ENCODE peak calls at places on chromosomes 7 and 10, in five cellular contexts. One of them, this sample, is unnamed.

GRCh38 chr7:92259610-92260247 is 14.0 kb downstream of the ANKIB1 start:
- DNase-seq in IMR-90: no peak
- DNase-seq in GM10248: peak; percentile 13
- DNase-seq in MM.1S: no peak
- DNase-seq in Peyer's patch: no peak
- DNase-seq in this sample: no peak

GRCh38 chr7:585873-586272 is 66.2 kb upstream of the PDGFA start:
- DNase-seq in IMR-90: no peak
- DNase-seq in GM10248: no peak
- DNase-seq in MM.1S: no peak
- DNase-seq in Peyer's patch: no peak
- DNase-seq in this sample: no peak

GRCh38 chr10:103491729-103492364 is 1.7 kb upstream of the NEURL1 start:
- DNase-seq in IMR-90: peak; percentile 98
- DNase-seq in GM10248: no peak
- DNase-seq in MM.1S: no peak
- DNase-seq in Peyer's patch: no peak
- DNase-seq in this sample: no peak

GRCh38 chr7:3482147-3482921 is 181.3 kb downstream of the SDK1 start:
- DNase-seq in IMR-90: peak; percentile 35
- DNase-seq in GM10248: no peak
- DNase-seq in MM.1S: no peak
- DNase-seq in Peyer's patch: no peak
- DNase-seq in this sample: no peak

GRCh38 chr7:149397470-149397869 is 63.4 kb downstream of the ZNF777 start:
- DNase-seq in IMR-90: no peak
- DNase-seq in GM10248: no peak
- DNase-seq in MM.1S: no peak
- DNase-seq in Peyer's patch: no peak
- DNase-seq in this sample: no peak

GRCh38 chr10:13660545-13660920 is 73.8 kb downstream of the PRPF18 start:
- DNase-seq in IMR-90: peak; percentile 41
- DNase-seq in GM10248: no peak
- DNase-seq in MM.1S: no peak
- DNase-seq in Peyer's patch: no peak
- DNase-seq in this sample: no peak

GRCh38 chr7:1109581-1110310 is 21.8 kb downstream of the GPER1 start:
- DNase-seq in IMR-90: no peak
- DNase-seq in GM10248: no peak
- DNase-seq in MM.1S: no peak
- DNase-seq in Peyer's patch: no peak
- DNase-seq in this sample: no peak

GRCh38 chr7:136452948-136453347 is 415.5 kb upstream of the CHRM2 start:
- DNase-seq in IMR-90: no peak
- DNase-seq in GM10248: no peak
- DNase-seq in MM.1S: no peak
- DNase-seq in Peyer's patch: no peak
- DNase-seq in this sample: no peak

GRCh38 chr10:86257683-86258082 is 108.9 kb downstream of the GRID1 start:
- DNase-seq in IMR-90: no peak
- DNase-seq in GM10248: no peak
- DNase-seq in MM.1S: no peak
- DNase-seq in Peyer's patch: no peak
- DNase-seq in this sample: no peak

GRCh38 chr10:87656431-87657072 is 3.1 kb upstream of the PAPSS2 start:
- DNase-seq in IMR-90: peak; percentile 52
- DNase-seq in GM10248: peak; percentile 63
- DNase-seq in MM.1S: peak; percentile 41
- DNase-seq in Peyer's patch: no peak
- DNase-seq in this sample: no peak

GRCh38 chr10:58967551-58968418 is 208.7 kb upstream of the PHYHIPL start:
- DNase-seq in IMR-90: no peak
- DNase-seq in GM10248: peak; percentile 18
- DNase-seq in MM.1S: no peak
- DNase-seq in Peyer's patch: peak; percentile 76
- DNase-seq in this sample: no peak

GRCh38 chr7:4665661-4666060 is 16.4 kb upstream of the FOXK1 start:
- DNase-seq in IMR-90: peak; percentile 99
- DNase-seq in GM10248: no peak
- DNase-seq in MM.1S: no peak
- DNase-seq in Peyer's patch: no peak
- DNase-seq in this sample: no peak

GRCh38 chr10:71849461-71849908 is 1.6 kb downstream of the PSAP start:
- DNase-seq in IMR-90: no peak
- DNase-seq in GM10248: no peak
- DNase-seq in MM.1S: no peak
- DNase-seq in Peyer's patch: no peak
- DNase-seq in this sample: no peak

GRCh38 chr7:159144756-159145543 is at the start of gene VIPR2:
- DNase-seq in IMR-90: no peak
- DNase-seq in GM10248: no peak
- DNase-seq in MM.1S: no peak
- DNase-seq in Peyer's patch: no peak
- DNase-seq in this sample: no peak

GRCh38 chr7:133846203-133846945 is 280.8 kb upstream of the LRGUK start:
- DNase-seq in IMR-90: no peak
- DNase-seq in GM10248: no peak
- DNase-seq in MM.1S: no peak
- DNase-seq in Peyer's patch: no peak
- DNase-seq in this sample: no peak

GRCh38 chr10:3781458-3782098 is 3.4 kb downstream of the KLF6 start:
- DNase-seq in IMR-90: peak; percentile 55
- DNase-seq in GM10248: no peak
- DNase-seq in MM.1S: no peak
- DNase-seq in Peyer's patch: no peak
- DNase-seq in this sample: peak; percentile 53

GRCh38 chr7:16061630-16062029 is 359.7 kb downstream of the CRPPA start:
- DNase-seq in IMR-90: no peak
- DNase-seq in GM10248: no peak
- DNase-seq in MM.1S: no peak
- DNase-seq in Peyer's patch: no peak
- DNase-seq in this sample: no peak

GRCh38 chr7:33449847-33450246 is 320.5 kb downstream of the BBS9 start:
- DNase-seq in IMR-90: no peak
- DNase-seq in GM10248: no peak
- DNase-seq in MM.1S: no peak
- DNase-seq in Peyer's patch: no peak
- DNase-seq in this sample: no peak

GRCh38 chr10:119313645-119314044 is 106.3 kb downstream of the GRK5 start:
- DNase-seq in IMR-90: no peak
- DNase-seq in GM10248: peak; percentile 85
- DNase-seq in MM.1S: peak; percentile 86
- DNase-seq in Peyer's patch: no peak
- DNase-seq in this sample: no peak

GRCh38 chr10:89163265-89163995 is 43.7 kb downstream of the CH25H start:
- DNase-seq in IMR-90: no peak
- DNase-seq in GM10248: peak; percentile 67
- DNase-seq in MM.1S: peak; percentile 96
- DNase-seq in Peyer's patch: no peak
- DNase-seq in this sample: peak; percentile 46

GRCh38 chr10:128463991-128464755 is 337.9 kb upstream of the MKI67 start:
- DNase-seq in IMR-90: peak; percentile 63
- DNase-seq in GM10248: no peak
- DNase-seq in MM.1S: no peak
- DNase-seq in Peyer's patch: no peak
- DNase-seq in this sample: peak; percentile 83

GRCh38 chr7:74495112-74495880 is 41.6 kb downstream of the GTF2IRD1 start:
- DNase-seq in IMR-90: no peak
- DNase-seq in GM10248: no peak
- DNase-seq in MM.1S: no peak
- DNase-seq in Peyer's patch: no peak
- DNase-seq in this sample: no peak

GRCh38 chr7:34128762-34129161 is 223.4 kb downstream of the BMPER start:
- DNase-seq in IMR-90: peak; percentile 61
- DNase-seq in GM10248: no peak
- DNase-seq in MM.1S: no peak
- DNase-seq in Peyer's patch: no peak
- DNase-seq in this sample: no peak

GRCh38 chr7:142556745-142557144 is 192.5 kb upstream of the PRSS1 start:
- DNase-seq in IMR-90: peak; percentile 99
- DNase-seq in GM10248: no peak
- DNase-seq in MM.1S: peak; percentile 85
- DNase-seq in Peyer's patch: no peak
- DNase-seq in this sample: peak; percentile 88

GRCh38 chr10:27446091-27446918 is 57.8 kb upstream of the RAB18 start:
- DNase-seq in IMR-90: peak; percentile 47
- DNase-seq in GM10248: peak; percentile 14
- DNase-seq in MM.1S: peak; percentile 35
- DNase-seq in Peyer's patch: no peak
- DNase-seq in this sample: no peak

GRCh38 chr7:25578991-25579687 is 350.9 kb upstream of the NPVF start:
- DNase-seq in IMR-90: no peak
- DNase-seq in GM10248: no peak
- DNase-seq in MM.1S: peak; percentile 75
- DNase-seq in Peyer's patch: no peak
- DNase-seq in this sample: no peak

GRCh38 chr10:123997486-123998196 is 95.8 kb downstream of the CHST15 start:
- DNase-seq in IMR-90: peak; percentile 87
- DNase-seq in GM10248: peak; percentile 20
- DNase-seq in MM.1S: peak; percentile 90
- DNase-seq in Peyer's patch: no peak
- DNase-seq in this sample: peak; percentile 94

GRCh38 chr10:3729397-3729796 is 55.6 kb downstream of the KLF6 start:
- DNase-seq in IMR-90: peak; percentile 20
- DNase-seq in GM10248: no peak
- DNase-seq in MM.1S: no peak
- DNase-seq in Peyer's patch: no peak
- DNase-seq in this sample: no peak

GRCh38 chr7:65820287-65820950 is 52.5 kb upstream of the VKORC1L1 start:
- DNase-seq in IMR-90: no peak
- DNase-seq in GM10248: no peak
- DNase-seq in MM.1S: no peak
- DNase-seq in Peyer's patch: no peak
- DNase-seq in this sample: no peak
- TF ChIP-seq CTCF in IMR-90: no peak
- TF ChIP-seq CTCF in GM10248: no peak
- TF ChIP-seq CTCF in MM.1S: no peak
- TF ChIP-seq CTCF in Peyer's patch: no peak
- TF ChIP-seq CTCF in this sample: no peak

GRCh38 chr10:97000487-97001182 is 168.5 kb downstream of the LCOR start:
- DNase-seq in IMR-90: no peak
- DNase-seq in GM10248: no peak
- DNase-seq in MM.1S: no peak
- DNase-seq in Peyer's patch: no peak
- DNase-seq in this sample: no peak
- TF ChIP-seq CTCF in IMR-90: no peak
- TF ChIP-seq CTCF in GM10248: no peak
- TF ChIP-seq CTCF in MM.1S: no peak
- TF ChIP-seq CTCF in Peyer's patch: no peak
- TF ChIP-seq CTCF in this sample: no peak

GRCh38 chr10:31464552-31464951 is 145.5 kb downstream of the ZEB1 start:
- DNase-seq in IMR-90: no peak
- DNase-seq in GM10248: no peak
- DNase-seq in MM.1S: no peak
- DNase-seq in Peyer's patch: no peak
- DNase-seq in this sample: no peak

GRCh38 chr10:31466313-31466712 is 147.3 kb downstream of the ZEB1 start:
- DNase-seq in IMR-90: no peak
- DNase-seq in GM10248: no peak
- DNase-seq in MM.1S: no peak
- DNase-seq in Peyer's patch: no peak
- DNase-seq in this sample: no peak

GRCh38 chr10:31467791-31468535 is 148.9 kb downstream of the ZEB1 start:
- DNase-seq in IMR-90: no peak
- DNase-seq in GM10248: peak; percentile 10
- DNase-seq in MM.1S: peak; percentile 41
- DNase-seq in Peyer's patch: peak; percentile 27
- DNase-seq in this sample: no peak

DNA sequence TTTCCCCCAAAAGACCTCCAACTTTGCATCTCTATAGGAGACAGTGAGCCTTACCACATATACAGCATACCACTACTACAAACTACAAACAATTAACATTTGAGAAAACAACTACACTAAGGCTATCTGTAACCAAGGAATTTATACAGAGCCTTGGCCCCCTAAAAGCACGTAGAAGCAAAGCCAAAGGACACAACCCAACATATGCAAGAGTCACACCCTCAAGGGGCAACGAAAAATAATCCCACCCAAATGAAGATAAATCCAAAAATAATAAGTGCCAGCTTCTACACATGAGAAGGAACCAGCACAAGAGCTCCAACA is 149.5 kb downstream of the ZEB1 start:
- DNase-seq in IMR-90: no peak
- DNase-seq in GM10248: no peak
- DNase-seq in MM.1S: no peak
- DNase-seq in Peyer's patch: no peak
- DNase-seq in this sample: no peak
- TF ChIP-seq CTCF in IMR-90: no peak
- TF ChIP-seq CTCF in GM10248: no peak
- TF ChIP-seq CTCF in MM.1S: no peak
- TF ChIP-seq CTCF in Peyer's patch: no peak
- TF ChIP-seq CTCF in this sample: no peak

GRCh38 chr7:44158873-44159631 is 17.9 kb upstream of the MYL7 start:
- DNase-seq in IMR-90: no peak
- DNase-seq in GM10248: no peak
- DNase-seq in MM.1S: no peak
- DNase-seq in Peyer's patch: no peak
- DNase-seq in this sample: no peak

GRCh38 chr7:44158060-44158872 is 17.1 kb upstream of the MYL7 start:
- DNase-seq in IMR-90: no peak
- DNase-seq in GM10248: no peak
- DNase-seq in MM.1S: no peak
- DNase-seq in Peyer's patch: no peak
- DNase-seq in this sample: no peak

GRCh38 chr7:44156453-44157010 is 15.4 kb upstream of the MYL7 start:
- DNase-seq in IMR-90: no peak
- DNase-seq in GM10248: no peak
- DNase-seq in MM.1S: no peak
- DNase-seq in Peyer's patch: no peak
- DNase-seq in this sample: no peak

GRCh38 chr7:44155191-44156185 is 14.4 kb upstream of the MYL7 start:
- DNase-seq in IMR-90: no peak
- DNase-seq in GM10248: no peak
- DNase-seq in MM.1S: no peak
- DNase-seq in Peyer's patch: no peak
- DNase-seq in this sample: no peak

GRCh38 chr7:44157116-44158059 is 16.3 kb upstream of the MYL7 start:
- DNase-seq in IMR-90: no peak
- DNase-seq in GM10248: no peak
- DNase-seq in MM.1S: no peak
- DNase-seq in Peyer's patch: no peak
- DNase-seq in this sample: no peak
- TF ChIP-seq CTCF in IMR-90: no peak
- TF ChIP-seq CTCF in GM10248: no peak
- TF ChIP-seq CTCF in MM.1S: no peak
- TF ChIP-seq CTCF in Peyer's patch: no peak
- TF ChIP-seq CTCF in this sample: no peak

GRCh38 chr7:131927770-131928169 is 371.3 kb upstream of the PODXL start:
- DNase-seq in IMR-90: no peak
- DNase-seq in GM10248: no peak
- DNase-seq in MM.1S: no peak
- DNase-seq in Peyer's patch: no peak
- DNase-seq in this sample: no peak
- TF ChIP-seq CTCF in IMR-90: no peak
- TF ChIP-seq CTCF in GM10248: no peak
- TF ChIP-seq CTCF in MM.1S: no peak
- TF ChIP-seq CTCF in Peyer's patch: no peak
- TF ChIP-seq CTCF in this sample: no peak

GRCh38 chr7:138449580-138449979 is 10.5 kb upstream of the TRIM24 start:
- DNase-seq in IMR-90: no peak
- DNase-seq in GM10248: no peak
- DNase-seq in MM.1S: no peak
- DNase-seq in Peyer's patch: no peak
- DNase-seq in this sample: no peak
- TF ChIP-seq CTCF in IMR-90: peak; percentile 13
- TF ChIP-seq CTCF in GM10248: peak; percentile 42
- TF ChIP-seq CTCF in MM.1S: peak; percentile 47
- TF ChIP-seq CTCF in Peyer's patch: no peak
- TF ChIP-seq CTCF in this sample: peak; percentile 29